ENCODE peak calls at places on chromosomes 12 and 14, in six cellular contexts. One of them, this sample, is unnamed.

GRCh38 chr12:121580959-121581680 is at the start of gene KDM2B:
- DNase-seq in thyroid gland: peak
- DNase-seq in IMR-90: peak
- DNase-seq in tibial nerve: no peak
- DNase-seq in adrenal gland: peak
- DNase-seq in esophagus squamous epithelium: no peak
- DNase-seq in this sample: peak

GRCh38 chr12:124554429-124555029 is 12.9 kb downstream of the NCOR2 start:
- DNase-seq in thyroid gland: no peak
- DNase-seq in adrenal gland: peak
- DNase-seq in esophagus squamous epithelium: no peak
- DNase-seq in IMR-90: no peak
- DNase-seq in tibial nerve: no peak
- DNase-seq in this sample: no peak

GRCh38 chr14:99779751-99780150 is 13.5 kb upstream of the EML1 start:
- DNase-seq in adrenal gland: no peak
- DNase-seq in tibial nerve: no peak
- DNase-seq in esophagus squamous epithelium: no peak
- DNase-seq in IMR-90: peak
- DNase-seq in thyroid gland: no peak
- DNase-seq in this sample: no peak

GRCh38 chr14:73267474-73267873 is 30.2 kb downstream of the PAPLN start:
- DNase-seq in IMR-90: no peak
- DNase-seq in tibial nerve: no peak
- DNase-seq in adrenal gland: no peak
- DNase-seq in esophagus squamous epithelium: no peak
- DNase-seq in thyroid gland: no peak
- DNase-seq in this sample: no peak

GRCh38 chr12:71160585-71160984 is 2.8 kb upstream of the TSPAN8 start:
- DNase-seq in adrenal gland: no peak
- DNase-seq in esophagus squamous epithelium: no peak
- DNase-seq in tibial nerve: no peak
- DNase-seq in thyroid gland: no peak
- DNase-seq in IMR-90: no peak
- DNase-seq in this sample: no peak

GRCh38 chr14:69614592-69614991 is 3.2 kb downstream of the SUSD6 start:
- DNase-seq in esophagus squamous epithelium: peak
- DNase-seq in IMR-90: no peak
- DNase-seq in thyroid gland: peak
- DNase-seq in tibial nerve: no peak
- DNase-seq in adrenal gland: no peak
- DNase-seq in this sample: no peak

GRCh38 chr14:94125659-94126418 is 3.6 kb downstream of the IFI27L2 start:
- DNase-seq in adrenal gland: peak
- DNase-seq in esophagus squamous epithelium: no peak
- DNase-seq in IMR-90: no peak
- DNase-seq in thyroid gland: no peak
- DNase-seq in tibial nerve: no peak
- DNase-seq in this sample: no peak

GRCh38 chr12:122190842-122191668 is 8.1 kb downstream of the LRRC43 start:
- DNase-seq in tibial nerve: no peak
- DNase-seq in adrenal gland: peak
- DNase-seq in thyroid gland: peak
- DNase-seq in esophagus squamous epithelium: no peak
- DNase-seq in IMR-90: peak
- DNase-seq in this sample: peak

GRCh38 chr12:57614178-57614947 is 3.1 kb downstream of the ARHGEF25 start:
- DNase-seq in tibial nerve: no peak
- DNase-seq in esophagus squamous epithelium: no peak
- DNase-seq in IMR-90: peak
- DNase-seq in thyroid gland: no peak
- DNase-seq in adrenal gland: no peak
- DNase-seq in this sample: no peak

GRCh38 chr14:75628816-75629215 is 31.9 kb downstream of the ERG28 start:
- DNase-seq in esophagus squamous epithelium: no peak
- DNase-seq in thyroid gland: peak
- DNase-seq in tibial nerve: no peak
- DNase-seq in adrenal gland: no peak
- DNase-seq in IMR-90: no peak
- DNase-seq in this sample: no peak

GRCh38 chr14:105096206-105096875 is 31.1 kb upstream of the GPR132 start:
- DNase-seq in IMR-90: no peak
- DNase-seq in tibial nerve: no peak
- DNase-seq in esophagus squamous epithelium: no peak
- DNase-seq in adrenal gland: no peak
- DNase-seq in thyroid gland: no peak
- DNase-seq in this sample: no peak

GRCh38 chr12:69679119-69679518 is 20.0 kb downstream of the BEST3 start:
- DNase-seq in adrenal gland: no peak
- DNase-seq in IMR-90: peak
- DNase-seq in tibial nerve: no peak
- DNase-seq in esophagus squamous epithelium: no peak
- DNase-seq in thyroid gland: no peak
- DNase-seq in this sample: no peak

GRCh38 chr12:116210131-116210530 is 67.4 kb downstream of the MED13L start:
- DNase-seq in esophagus squamous epithelium: no peak
- DNase-seq in tibial nerve: no peak
- DNase-seq in adrenal gland: no peak
- DNase-seq in thyroid gland: no peak
- DNase-seq in IMR-90: peak
- DNase-seq in this sample: no peak

GRCh38 chr12:103401421-103401820 is 94.3 kb downstream of the C12orf42 start:
- DNase-seq in esophagus squamous epithelium: no peak
- DNase-seq in tibial nerve: no peak
- DNase-seq in thyroid gland: no peak
- DNase-seq in IMR-90: no peak
- DNase-seq in adrenal gland: no peak
- DNase-seq in this sample: no peak

GRCh38 chr12:56082967-56083366 is 3.0 kb downstream of the ERBB3 start:
- DNase-seq in IMR-90: no peak
- DNase-seq in adrenal gland: no peak
- DNase-seq in thyroid gland: no peak
- DNase-seq in esophagus squamous epithelium: no peak
- DNase-seq in tibial nerve: no peak
- DNase-seq in this sample: no peak

GRCh38 chr12:54292083-54292930 is 8.5 kb downstream of the NFE2 start:
- DNase-seq in tibial nerve: no peak
- DNase-seq in esophagus squamous epithelium: no peak
- DNase-seq in IMR-90: no peak
- DNase-seq in adrenal gland: no peak
- DNase-seq in thyroid gland: no peak
- DNase-seq in this sample: no peak

GRCh38 chr12:28543021-28543890 is 353.0 kb downstream of the CCDC91 start:
- DNase-seq in IMR-90: no peak
- DNase-seq in thyroid gland: no peak
- DNase-seq in esophagus squamous epithelium: no peak
- DNase-seq in tibial nerve: no peak
- DNase-seq in adrenal gland: no peak
- DNase-seq in this sample: no peak

GRCh38 chr14:85529803-85530574 is at the start of gene FLRT2:
- DNase-seq in adrenal gland: peak
- DNase-seq in tibial nerve: peak
- DNase-seq in esophagus squamous epithelium: no peak
- DNase-seq in thyroid gland: peak
- DNase-seq in IMR-90: peak
- DNase-seq in this sample: peak

GRCh38 chr12:70645494-70646317 is 8.5 kb upstream of the PTPRB start:
- DNase-seq in thyroid gland: peak
- DNase-seq in esophagus squamous epithelium: no peak
- DNase-seq in tibial nerve: no peak
- DNase-seq in IMR-90: peak
- DNase-seq in adrenal gland: peak
- DNase-seq in this sample: no peak

GRCh38 chr12:121128908-121129704 is 3.6 kb upstream of the P2RX7 start:
- DNase-seq in esophagus squamous epithelium: peak
- DNase-seq in thyroid gland: peak
- DNase-seq in tibial nerve: peak
- DNase-seq in adrenal gland: peak
- DNase-seq in IMR-90: peak
- DNase-seq in this sample: peak

GRCh38 chr14:74846968-74847549 is 28.9 kb downstream of the PROX2 start:
- DNase-seq in adrenal gland: no peak
- DNase-seq in thyroid gland: no peak
- DNase-seq in IMR-90: peak
- DNase-seq in esophagus squamous epithelium: no peak
- DNase-seq in tibial nerve: no peak
- DNase-seq in this sample: no peak

GRCh38 chr14:23470947-23471346 is 1.4 kb downstream of the NGDN start:
- DNase-seq in adrenal gland: no peak
- DNase-seq in esophagus squamous epithelium: no peak
- DNase-seq in IMR-90: no peak
- DNase-seq in tibial nerve: no peak
- DNase-seq in thyroid gland: no peak
- DNase-seq in this sample: no peak

GRCh38 chr14:23468704-23469126 is 788 bp upstream of the NGDN start:
- DNase-seq in adrenal gland: no peak
- DNase-seq in thyroid gland: no peak
- DNase-seq in IMR-90: no peak
- DNase-seq in tibial nerve: no peak
- DNase-seq in esophagus squamous epithelium: no peak
- DNase-seq in this sample: no peak

GRCh38 chr14:23469906-23470403 is 452 bp downstream of the NGDN start:
- DNase-seq in adrenal gland: no peak
- DNase-seq in IMR-90: no peak
- DNase-seq in thyroid gland: no peak
- DNase-seq in esophagus squamous epithelium: no peak
- DNase-seq in tibial nerve: no peak
- DNase-seq in this sample: no peak

GRCh38 chr14:23465261-23465660 is 4.2 kb upstream of the NGDN start:
- DNase-seq in esophagus squamous epithelium: no peak
- DNase-seq in IMR-90: no peak
- DNase-seq in thyroid gland: no peak
- DNase-seq in adrenal gland: no peak
- DNase-seq in tibial nerve: no peak
- DNase-seq in this sample: no peak

GRCh38 chr14:23469127-23469905 is at the start of gene NGDN:
- DNase-seq in thyroid gland: peak
- DNase-seq in tibial nerve: peak
- DNase-seq in adrenal gland: peak
- DNase-seq in esophagus squamous epithelium: peak
- DNase-seq in IMR-90: peak
- DNase-seq in this sample: peak
- TF ChIP-seq CTCF in thyroid gland: peak
- TF ChIP-seq CTCF in tibial nerve: peak
- TF ChIP-seq CTCF in adrenal gland: peak
- TF ChIP-seq CTCF in esophagus squamous epithelium: peak
- TF ChIP-seq CTCF in IMR-90: peak
- TF ChIP-seq CTCF in this sample: peak

DNA sequence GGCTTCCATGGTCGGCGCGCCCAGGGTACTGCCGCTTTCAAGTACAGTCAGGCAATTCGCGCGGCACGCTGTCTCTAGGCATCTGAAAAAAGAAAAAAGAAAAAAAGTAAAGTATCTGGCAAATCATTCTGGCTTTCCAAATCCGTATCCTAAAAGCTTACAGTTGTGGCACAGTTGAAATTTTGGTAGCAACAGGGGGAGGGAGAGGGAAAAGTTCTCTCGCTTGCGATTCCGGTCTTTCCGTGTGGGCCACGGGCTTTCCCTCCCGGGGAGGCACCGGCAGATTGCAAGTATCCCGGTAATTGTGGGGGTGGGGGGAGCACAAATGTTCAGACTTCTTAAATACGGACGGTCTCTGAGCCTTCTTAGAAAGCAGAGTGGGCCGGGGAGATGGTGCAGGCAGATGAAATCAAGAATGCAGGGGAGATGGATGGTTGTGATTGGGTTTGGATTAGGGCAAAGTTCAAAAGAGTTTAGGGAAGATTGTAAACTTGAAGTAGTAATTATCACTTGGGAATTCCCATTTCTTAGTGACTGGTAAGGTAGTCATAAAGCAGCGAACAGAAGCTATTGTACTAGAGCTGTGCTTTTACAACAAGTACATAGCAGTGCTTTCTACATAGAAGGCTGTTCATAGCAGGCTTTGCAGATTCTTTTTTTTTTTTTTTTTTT is 1.2 kb downstream of the SOCS2 start:
- DNase-seq in esophagus squamous epithelium: no peak
- DNase-seq in thyroid gland: no peak
- DNase-seq in tibial nerve: no peak
- DNase-seq in adrenal gland: peak
- DNase-seq in IMR-90: peak
- DNase-seq in this sample: no peak
- H3K27ac ChIP-seq in esophagus squamous epithelium: peak
- H3K27ac ChIP-seq in thyroid gland: peak
- H3K27ac ChIP-seq in tibial nerve: no peak
- H3K27ac ChIP-seq in adrenal gland: peak
- H3K27ac ChIP-seq in IMR-90: peak
- H3K27ac ChIP-seq in this sample: no peak

GRCh38 chr14:46663382-46663781 is 11.8 kb upstream of the RPL10L start:
- DNase-seq in IMR-90: no peak
- DNase-seq in tibial nerve: no peak
- DNase-seq in thyroid gland: no peak
- DNase-seq in esophagus squamous epithelium: no peak
- DNase-seq in adrenal gland: no peak
- DNase-seq in this sample: no peak

GRCh38 chr14:46661728-46662127 is 10.1 kb upstream of the RPL10L start:
- DNase-seq in esophagus squamous epithelium: no peak
- DNase-seq in adrenal gland: no peak
- DNase-seq in tibial nerve: no peak
- DNase-seq in thyroid gland: no peak
- DNase-seq in IMR-90: no peak
- DNase-seq in this sample: no peak
- TF ChIP-seq CTCF in esophagus squamous epithelium: no peak
- TF ChIP-seq CTCF in adrenal gland: no peak
- TF ChIP-seq CTCF in tibial nerve: no peak
- TF ChIP-seq CTCF in thyroid gland: no peak
- TF ChIP-seq CTCF in IMR-90: no peak
- TF ChIP-seq CTCF in this sample: peak

GRCh38 chr12:108612788-108613282 is 15.0 kb upstream of the TMEM119 start:
- DNase-seq in thyroid gland: no peak
- DNase-seq in tibial nerve: no peak
- DNase-seq in esophagus squamous epithelium: no peak
- DNase-seq in IMR-90: no peak
- DNase-seq in adrenal gland: no peak
- DNase-seq in this sample: no peak

GRCh38 chr12:108615918-108616317 is 17.8 kb downstream of the SELPLG start:
- DNase-seq in IMR-90: no peak
- DNase-seq in esophagus squamous epithelium: no peak
- DNase-seq in adrenal gland: no peak
- DNase-seq in thyroid gland: no peak
- DNase-seq in tibial nerve: no peak
- DNase-seq in this sample: no peak

GRCh38 chr12:108613548-108613947 is 15.7 kb upstream of the TMEM119 start:
- DNase-seq in esophagus squamous epithelium: no peak
- DNase-seq in tibial nerve: no peak
- DNase-seq in IMR-90: no peak
- DNase-seq in thyroid gland: no peak
- DNase-seq in adrenal gland: peak
- DNase-seq in this sample: no peak

GRCh38 chr12:108614639-108615038 is 16.8 kb upstream of the TMEM119 start:
- DNase-seq in IMR-90: no peak
- DNase-seq in tibial nerve: no peak
- DNase-seq in thyroid gland: no peak
- DNase-seq in esophagus squamous epithelium: no peak
- DNase-seq in adrenal gland: no peak
- DNase-seq in this sample: no peak

DNA sequence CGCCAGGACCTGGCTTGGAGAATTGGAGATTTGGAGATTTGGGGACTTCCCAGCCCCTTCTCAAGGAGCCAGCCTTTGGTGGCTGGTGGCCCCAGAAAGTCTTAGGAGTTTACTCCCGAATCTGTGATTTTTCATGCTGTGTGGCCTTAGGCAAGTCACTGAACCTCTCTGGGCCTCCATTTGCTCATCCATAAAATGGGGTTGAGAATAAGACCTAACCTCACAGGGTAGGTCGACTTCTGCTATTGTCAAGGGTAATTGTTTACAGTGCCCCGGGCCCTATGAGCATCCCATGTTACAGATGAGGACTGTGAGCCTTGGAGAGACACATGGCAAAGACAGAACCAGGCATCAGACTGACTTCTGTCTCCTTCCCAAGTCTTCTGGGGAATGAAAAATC is 16.2 kb upstream of the TMEM119 start:
- DNase-seq in tibial nerve: no peak
- DNase-seq in adrenal gland: no peak
- DNase-seq in thyroid gland: no peak
- DNase-seq in esophagus squamous epithelium: no peak
- DNase-seq in IMR-90: no peak
- DNase-seq in this sample: no peak
- H3K27ac ChIP-seq in tibial nerve: no peak
- H3K27ac ChIP-seq in adrenal gland: peak
- H3K27ac ChIP-seq in thyroid gland: no peak
- H3K27ac ChIP-seq in esophagus squamous epithelium: no peak
- H3K27ac ChIP-seq in IMR-90: no peak
- H3K27ac ChIP-seq in this sample: no peak